ENCODE peak calls at places on chromosomes 2 and 18, in five cellular contexts. B, C, F, Q and N are unnamed samples.

GRCh38 chr2:117720765-117721164 is 93.7 kb upstream of the DDX18 start:
- DNase-seq in B (no peak), C (no peak), F (no peak), Q (no peak), N (no peak)

GRCh38 chr2:230774348-230774951 is 61.8 kb downstream of the CAB39 start:
- DNase-seq in B (no peak), C (no peak), F (no peak), Q (no peak), N (peak; percentile 19)

GRCh38 chr2:73896362-73897239 is 3.8 kb downstream of the ACTG2 start:
- DNase-seq in B (no peak), C (no peak), F (no peak), Q (no peak), N (peak; percentile 73)

GRCh38 chr2:99706734-99707133 is 216.9 kb upstream of the REV1 start:
- DNase-seq in B (no peak), C (no peak), F (no peak), Q (no peak), N (no peak)

GRCh38 chr2:68722712-68723111 is 11.9 kb upstream of the ARHGAP25 start:
- DNase-seq in B (no peak), C (no peak), F (no peak), Q (no peak), N (no peak)

GRCh38 chr18:47953471-47953931 is 23.0 kb upstream of the SMAD2 start:
- DNase-seq in B (peak; percentile 17), C (no peak), F (no peak), Q (no peak), N (peak; percentile 65)

GRCh38 chr2:62176771-62177170 is 19.1 kb upstream of the B3GNT2 start:
- DNase-seq in B (no peak), C (no peak), F (no peak), Q (no peak), N (no peak)

GRCh38 chr2:232901711-232902578 is 31.9 kb downstream of the SNORC start:
- DNase-seq in B (peak; percentile 32), C (peak; percentile 96), F (no peak), Q (no peak), N (peak; percentile 85)

GRCh38 chr2:191115391-191115790 is 35.4 kb downstream of the STAT4 start:
- DNase-seq in B (peak; percentile 89), C (no peak), F (no peak), Q (no peak), N (peak; percentile 17)

GRCh38 chr2:130241041-130241707 is 42.9 kb upstream of the TUBA3E start:
- DNase-seq in B (peak; percentile 91), C (peak; percentile 68), F (no peak), Q (no peak), N (peak; percentile 96)

GRCh38 chr18:33708876-33709275 is 130.9 kb downstream of the ASXL3 start:
- DNase-seq in B (no peak), C (no peak), F (no peak), Q (no peak), N (no peak)

GRCh38 chr2:11829324-11829946 is 83.0 kb downstream of the LPIN1 start:
- DNase-seq in B (peak; percentile 19), C (peak; percentile 67), F (peak; percentile 62), Q (peak; percentile 71), N (peak; percentile 20)

GRCh38 chr2:170974304-170974993 is 45.4 kb downstream of the GORASP2 start:
- DNase-seq in B (peak; percentile 88), C (no peak), F (no peak), Q (no peak), N (no peak)

GRCh38 chr2:24929230-24929629 is 9.2 kb upstream of the ADCY3 start:
- DNase-seq in B (no peak), C (no peak), F (no peak), Q (no peak), N (no peak)

GRCh38 chr2:138712212-138712979 is 67.8 kb downstream of the NXPH2 start:
- DNase-seq in B (peak; percentile 26), C (no peak), F (no peak), Q (no peak), N (peak; percentile 83)

GRCh38 chr2:95719473-95720060 is 127.8 kb downstream of the TRIM43 start:
- DNase-seq in B (no peak), C (no peak), F (no peak), Q (no peak), N (no peak)

GRCh38 chr2:159606287-159606686 is 10.1 kb downstream of the BAZ2B start:
- DNase-seq in B (no peak), C (no peak), F (no peak), Q (no peak), N (no peak)

GRCh38 chr18:57542801-57543427 is 43.6 kb downstream of the FECH start:
- DNase-seq in B (no peak), C (no peak), F (no peak), Q (no peak), N (no peak)

GRCh38 chr2:70675862-70676261 is 92.1 kb downstream of the ADD2 start:
- DNase-seq in B (no peak), C (no peak), F (no peak), Q (no peak), N (no peak)

GRCh38 chr2:120805590-120805989 is 69.9 kb downstream of the GLI2 start:
- DNase-seq in B (no peak), C (no peak), F (no peak), Q (no peak), N (no peak)

GRCh38 chr2:156321243-156321904 is 11.1 kb downstream of the NR4A2 start:
- DNase-seq in B (no peak), C (no peak), F (no peak), Q (peak; percentile 24), N (no peak)

GRCh38 chr2:72193723-72194122 is 46.1 kb upstream of the CYP26B1 start:
- DNase-seq in B (no peak), C (no peak), F (no peak), Q (no peak), N (no peak)